ENCODE peak calls at places on chromosome 16, in eight cellular contexts. One of them, this sample, is unnamed. For H3K9me3, the result is how much of the 10 kb centered on the place peaks cover.

GRCh38 chr16:56111100-56111499 is 80.2 kb upstream of the GNAO1 start:
- DNase-seq in uterus: no peak
- DNase-seq in A549: no peak
- DNase-seq in transverse colon: no peak
- DNase-seq in upper lobe of left lung: no peak
- DNase-seq in stomach: no peak
- DNase-seq in tibial nerve: no peak
- DNase-seq in sigmoid colon: no peak
- DNase-seq in this sample: no peak

GRCh38 chr16:85563515-85564276 is 49.4 kb upstream of the GSE1 start:
- DNase-seq in A549: no peak
- DNase-seq in stomach: peak
- DNase-seq in uterus: peak
- DNase-seq in upper lobe of left lung: peak
- DNase-seq in tibial nerve: peak
- DNase-seq in transverse colon: peak
- DNase-seq in sigmoid colon: peak
- DNase-seq in this sample: peak

GRCh38 chr16:11629071-11630030 is 38.9 kb upstream of the SNN start:
- DNase-seq in uterus: no peak
- DNase-seq in stomach: no peak
- DNase-seq in sigmoid colon: peak
- DNase-seq in transverse colon: no peak
- DNase-seq in upper lobe of left lung: no peak
- DNase-seq in A549: no peak
- DNase-seq in tibial nerve: no peak
- DNase-seq in this sample: peak

GRCh38 chr16:49527621-49528020 is 154.0 kb downstream of the C16orf78 start:
- DNase-seq in upper lobe of left lung: no peak
- DNase-seq in A549: no peak
- DNase-seq in transverse colon: no peak
- DNase-seq in stomach: no peak
- DNase-seq in sigmoid colon: no peak
- DNase-seq in uterus: peak
- DNase-seq in tibial nerve: no peak
- DNase-seq in this sample: no peak

GRCh38 chr16:89828199-89828869 is at the start of gene SPIRE2:
- DNase-seq in upper lobe of left lung: peak
- DNase-seq in tibial nerve: no peak
- DNase-seq in transverse colon: peak
- DNase-seq in uterus: peak
- DNase-seq in A549: no peak
- DNase-seq in stomach: peak
- DNase-seq in sigmoid colon: peak
- DNase-seq in this sample: peak

GRCh38 chr16:78742501-78743283 is 643.2 kb downstream of the WWOX start:
- DNase-seq in uterus: no peak
- DNase-seq in upper lobe of left lung: no peak
- DNase-seq in transverse colon: peak
- DNase-seq in A549: no peak
- DNase-seq in sigmoid colon: no peak
- DNase-seq in tibial nerve: peak
- DNase-seq in stomach: peak
- DNase-seq in this sample: no peak

GRCh38 chr16:17471745-17472075 is 950 bp upstream of the XYLT1 start:
- DNase-seq in A549: no peak
- DNase-seq in transverse colon: no peak
- DNase-seq in tibial nerve: no peak
- DNase-seq in upper lobe of left lung: no peak
- DNase-seq in stomach: no peak
- DNase-seq in uterus: no peak
- DNase-seq in sigmoid colon: no peak
- DNase-seq in this sample: no peak

GRCh38 chr16:31483081-31483480 is at the start of gene SLC5A2:
- DNase-seq in tibial nerve: no peak
- DNase-seq in A549: no peak
- DNase-seq in uterus: no peak
- DNase-seq in upper lobe of left lung: no peak
- DNase-seq in sigmoid colon: no peak
- DNase-seq in transverse colon: no peak
- DNase-seq in stomach: no peak
- DNase-seq in this sample: no peak

DNA sequence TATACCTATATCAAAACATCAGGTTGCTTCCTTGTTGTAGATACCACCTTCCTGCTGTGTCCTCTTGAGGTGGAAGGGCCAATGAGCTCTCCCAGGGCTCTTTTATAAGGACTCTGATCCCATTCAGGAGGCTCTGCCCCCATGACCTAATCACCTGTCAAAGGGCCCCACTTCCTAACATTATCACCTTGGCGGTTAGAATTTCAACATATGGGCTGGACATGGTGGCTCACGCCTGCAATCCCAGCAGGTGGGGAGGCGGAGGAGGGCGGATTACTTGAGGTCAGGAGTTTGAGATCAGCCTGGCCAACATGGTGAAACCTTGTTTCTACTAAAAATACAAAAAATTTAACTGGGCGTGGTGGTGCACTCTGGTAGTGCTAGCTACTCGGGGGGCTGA is 86.4 kb downstream of the HAPSTR1 start:
- DNase-seq in A549: no peak
- DNase-seq in upper lobe of left lung: no peak
- DNase-seq in uterus: no peak
- DNase-seq in tibial nerve: no peak
- DNase-seq in sigmoid colon: no peak
- DNase-seq in stomach: no peak
- DNase-seq in transverse colon: no peak
- DNase-seq in this sample: no peak
- TF ChIP-seq POLR2A in A549: no peak
- TF ChIP-seq POLR2A in upper lobe of left lung: no peak
- TF ChIP-seq POLR2A in uterus: no peak
- TF ChIP-seq POLR2A in tibial nerve: no peak
- TF ChIP-seq POLR2A in sigmoid colon: no peak
- TF ChIP-seq POLR2A in stomach: no peak
- TF ChIP-seq POLR2A in transverse colon: no peak
- TF ChIP-seq POLR2A in this sample: no peak

GRCh38 chr16:35754391-35755369 is 2295.3 kb downstream of the TP53TG3F start:
- DNase-seq in upper lobe of left lung: peak
- DNase-seq in sigmoid colon: no peak
- DNase-seq in stomach: no peak
- DNase-seq in A549: no peak
- DNase-seq in uterus: no peak
- DNase-seq in tibial nerve: no peak
- DNase-seq in transverse colon: no peak
- DNase-seq in this sample: no peak
- H3K9me3 ChIP-seq in upper lobe of left lung: under half
- H3K9me3 ChIP-seq in sigmoid colon: under half
- H3K9me3 ChIP-seq in stomach: under half
- H3K9me3 ChIP-seq in A549: under half
- H3K9me3 ChIP-seq in uterus: under half
- H3K9me3 ChIP-seq in tibial nerve: under half
- H3K9me3 ChIP-seq in transverse colon: under half
- H3K9me3 ChIP-seq in this sample: under half

GRCh38 chr16:82301108-82301755 is 131.2 kb upstream of the MPHOSPH6 start:
- DNase-seq in stomach: no peak
- DNase-seq in tibial nerve: no peak
- DNase-seq in uterus: no peak
- DNase-seq in upper lobe of left lung: no peak
- DNase-seq in A549: no peak
- DNase-seq in transverse colon: no peak
- DNase-seq in sigmoid colon: no peak
- DNase-seq in this sample: peak
- H3K4me3 ChIP-seq in stomach: no peak
- H3K4me3 ChIP-seq in tibial nerve: no peak
- H3K4me3 ChIP-seq in uterus: no peak
- H3K4me3 ChIP-seq in upper lobe of left lung: no peak
- H3K4me3 ChIP-seq in A549: no peak
- H3K4me3 ChIP-seq in transverse colon: no peak
- H3K4me3 ChIP-seq in sigmoid colon: no peak
- H3K4me3 ChIP-seq in this sample: no peak

GRCh38 chr16:4475880-4476790 is at the start of gene HMOX2:
- DNase-seq in tibial nerve: peak
- DNase-seq in stomach: peak
- DNase-seq in sigmoid colon: peak
- DNase-seq in upper lobe of left lung: peak
- DNase-seq in uterus: peak
- DNase-seq in transverse colon: peak
- DNase-seq in A549: peak
- DNase-seq in this sample: peak
- TF ChIP-seq POLR2A in tibial nerve: peak
- TF ChIP-seq POLR2A in stomach: peak
- TF ChIP-seq POLR2A in sigmoid colon: peak
- TF ChIP-seq POLR2A in upper lobe of left lung: peak
- TF ChIP-seq POLR2A in uterus: peak
- TF ChIP-seq POLR2A in transverse colon: peak
- TF ChIP-seq POLR2A in A549: peak
- TF ChIP-seq POLR2A in this sample: peak

DNA sequence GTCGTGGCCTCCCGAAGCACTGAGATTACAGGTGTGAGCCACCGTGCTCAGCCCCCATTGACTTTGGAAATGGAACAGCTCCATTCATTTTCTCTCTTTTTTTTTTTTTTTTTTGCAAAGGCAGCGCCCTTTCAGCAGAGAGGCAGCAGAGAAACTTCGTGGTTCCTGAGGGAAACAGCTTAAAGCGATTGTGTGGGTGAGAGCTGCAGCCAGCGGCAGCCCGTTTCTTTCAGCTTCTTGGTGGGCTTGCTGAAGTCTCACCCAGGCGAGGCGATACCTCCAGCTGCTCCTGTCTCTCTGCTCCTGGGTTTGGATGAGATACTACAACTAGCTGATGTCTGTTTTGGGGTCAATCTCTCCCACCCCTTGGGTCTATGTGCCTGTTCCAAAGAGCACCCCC is 7.7 kb downstream of the KDM8 start:
- DNase-seq in transverse colon: no peak
- DNase-seq in uterus: no peak
- DNase-seq in tibial nerve: no peak
- DNase-seq in upper lobe of left lung: no peak
- DNase-seq in stomach: no peak
- DNase-seq in sigmoid colon: no peak
- DNase-seq in A549: no peak
- DNase-seq in this sample: no peak
- H3K9me3 ChIP-seq in transverse colon: under half
- H3K9me3 ChIP-seq in uterus: under half
- H3K9me3 ChIP-seq in tibial nerve: under half
- H3K9me3 ChIP-seq in upper lobe of left lung: under half
- H3K9me3 ChIP-seq in stomach: under half
- H3K9me3 ChIP-seq in sigmoid colon: under half
- H3K9me3 ChIP-seq in A549: under half
- H3K9me3 ChIP-seq in this sample: under half

GRCh38 chr16:84258266-84258665 is 18.5 kb upstream of the KCNG4 start:
- DNase-seq in sigmoid colon: no peak
- DNase-seq in A549: no peak
- DNase-seq in upper lobe of left lung: no peak
- DNase-seq in tibial nerve: no peak
- DNase-seq in uterus: no peak
- DNase-seq in transverse colon: no peak
- DNase-seq in stomach: no peak
- DNase-seq in this sample: no peak

GRCh38 chr16:84255050-84255810 is 15.4 kb upstream of the KCNG4 start:
- DNase-seq in sigmoid colon: no peak
- DNase-seq in tibial nerve: no peak
- DNase-seq in uterus: no peak
- DNase-seq in stomach: no peak
- DNase-seq in transverse colon: no peak
- DNase-seq in upper lobe of left lung: no peak
- DNase-seq in A549: no peak
- DNase-seq in this sample: no peak

GRCh38 chr16:84254080-84254479 is 14.3 kb upstream of the KCNG4 start:
- DNase-seq in transverse colon: no peak
- DNase-seq in tibial nerve: no peak
- DNase-seq in A549: no peak
- DNase-seq in stomach: no peak
- DNase-seq in uterus: no peak
- DNase-seq in sigmoid colon: no peak
- DNase-seq in upper lobe of left lung: no peak
- DNase-seq in this sample: no peak

GRCh38 chr16:84252214-84252613 is 12.4 kb upstream of the KCNG4 start:
- DNase-seq in transverse colon: no peak
- DNase-seq in upper lobe of left lung: no peak
- DNase-seq in uterus: no peak
- DNase-seq in sigmoid colon: no peak
- DNase-seq in A549: no peak
- DNase-seq in stomach: no peak
- DNase-seq in tibial nerve: no peak
- DNase-seq in this sample: no peak

GRCh38 chr16:84253173-84253572 is 13.4 kb upstream of the KCNG4 start:
- DNase-seq in stomach: no peak
- DNase-seq in uterus: no peak
- DNase-seq in sigmoid colon: no peak
- DNase-seq in transverse colon: no peak
- DNase-seq in tibial nerve: no peak
- DNase-seq in upper lobe of left lung: no peak
- DNase-seq in A549: no peak
- DNase-seq in this sample: no peak
- H3K4me3 ChIP-seq in stomach: no peak
- H3K4me3 ChIP-seq in uterus: no peak
- H3K4me3 ChIP-seq in sigmoid colon: no peak
- H3K4me3 ChIP-seq in transverse colon: no peak
- H3K4me3 ChIP-seq in tibial nerve: no peak
- H3K4me3 ChIP-seq in upper lobe of left lung: no peak
- H3K4me3 ChIP-seq in A549: no peak
- H3K4me3 ChIP-seq in this sample: no peak

DNA sequence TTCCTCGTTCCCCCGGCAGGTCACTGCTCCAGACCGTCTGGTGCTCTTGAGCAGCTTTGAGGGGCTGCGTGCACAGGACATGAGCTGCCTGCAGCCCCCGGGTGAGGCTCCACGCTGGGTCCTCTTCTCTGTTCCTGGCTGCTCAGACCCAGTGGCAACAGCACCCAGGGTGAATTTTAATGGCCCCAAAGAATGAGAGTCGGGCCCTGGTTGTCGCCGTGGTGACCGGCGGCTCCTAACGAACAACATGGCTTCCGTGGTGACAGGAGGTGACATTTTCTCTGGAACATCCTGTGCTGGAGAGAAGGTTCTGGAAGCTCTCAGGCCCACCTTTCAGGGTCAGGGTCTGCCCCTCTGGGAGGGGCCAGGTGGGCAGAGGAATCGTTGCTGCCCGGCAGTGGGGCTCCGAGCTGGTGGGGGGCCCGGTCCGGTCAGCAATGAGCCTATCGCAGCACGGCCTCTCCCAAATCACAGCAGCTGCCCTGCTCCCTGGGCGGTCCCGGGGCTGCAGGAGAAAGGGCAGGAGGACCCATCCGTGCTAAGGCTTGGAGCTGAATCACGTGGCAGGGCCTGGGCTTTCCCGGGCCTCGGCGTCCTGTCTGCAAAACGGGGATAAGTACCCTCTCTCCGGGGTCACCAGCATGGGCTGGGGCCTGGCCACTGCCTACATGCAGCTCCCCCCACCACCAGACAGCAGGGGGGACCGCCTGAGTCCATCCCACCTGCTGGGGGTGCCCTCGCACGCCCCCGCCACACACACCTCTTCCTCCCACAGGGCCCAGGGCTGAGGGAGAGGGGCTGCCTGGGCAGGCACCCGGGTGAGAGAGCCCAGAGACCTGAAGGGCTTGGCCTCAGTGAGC is 3.4 kb upstream of the C1QTNF8 start:
- DNase-seq in transverse colon: no peak
- DNase-seq in A549: no peak
- DNase-seq in sigmoid colon: no peak
- DNase-seq in tibial nerve: no peak
- DNase-seq in stomach: no peak
- DNase-seq in uterus: no peak
- DNase-seq in upper lobe of left lung: peak
- DNase-seq in this sample: no peak
- TF ChIP-seq POLR2A in transverse colon: no peak
- TF ChIP-seq POLR2A in A549: no peak
- TF ChIP-seq POLR2A in sigmoid colon: no peak
- TF ChIP-seq POLR2A in tibial nerve: no peak
- TF ChIP-seq POLR2A in stomach: no peak
- TF ChIP-seq POLR2A in uterus: no peak
- TF ChIP-seq POLR2A in upper lobe of left lung: no peak
- TF ChIP-seq POLR2A in this sample: no peak

This sample was measured in heart left ventricle.